ENCODE peak calls at places on chromosomes 3 and 15, in six cellular contexts. Q is fibroblast of lung; W is CD8-positive, alpha-beta memory T cell; E is Caco-2; N is cardiac muscle cell; R is cardiac fibroblast. B is an unnamed sample.
A peak's percentile ranks its signal among the peaks of the same experiment; 100 is the strongest.

GRCh38 chr3:4712109-4712508 is 219.0 kb downstream of the ITPR1 start:
- DNase-seq in E (no peak), W (no peak), Q (peak; percentile 98), R (peak; percentile 70), N (peak; percentile 76), B (peak; percentile 90)

GRCh38 chr3:172461530-172462138 is 13.4 kb upstream of the GHSR start:
- DNase-seq in N (peak; percentile 46), W (no peak), E (peak; percentile 24), R (peak; percentile 46), Q (peak; percentile 5), B (peak; percentile 42)

GRCh38 chr3:39144095-39144747 is 9.2 kb downstream of the CSRNP1 start:
- DNase-seq in E (no peak), W (no peak), N (no peak), R (no peak), Q (no peak), B (no peak)

GRCh38 chr3:153462550-153462949 is 300.5 kb downstream of the RAP2B start:
- DNase-seq in N (no peak), Q (no peak), R (no peak), E (no peak), W (no peak), B (no peak)

GRCh38 chr3:15667484-15667883 is 65.9 kb downstream of the BTD start:
- DNase-seq in Q (no peak), R (no peak), E (no peak), W (peak; percentile 38), N (no peak), B (no peak)

GRCh38 chr15:45328663-45329062 is 49.7 kb downstream of the GATM start:
- DNase-seq in W (no peak), N (no peak), Q (no peak), E (no peak), R (no peak), B (no peak)

GRCh38 chr3:190266915-190267290 is 55.3 kb downstream of the CLDN1 start:
- DNase-seq in N (no peak), R (peak; percentile 6), E (no peak), Q (no peak), W (no peak), B (peak; percentile 31)

GRCh38 chr3:14861031-14861430 is 42.3 kb downstream of the FGD5 start:
- DNase-seq in Q (no peak), E (no peak), R (peak; percentile 12), W (no peak), N (peak; percentile 30), B (no peak)

GRCh38 chr3:10242182-10243065 is 5.8 kb upstream of the TATDN2 start:
- DNase-seq in W (peak; percentile 64), E (no peak), Q (peak; percentile 86), R (peak; percentile 34), N (peak; percentile 82), B (peak; percentile 33)

GRCh38 chr15:91022832-91023129 is 387 bp upstream of the VPS33B start:
- DNase-seq in Q (no peak), E (no peak), W (no peak), R (no peak), N (no peak), B (no peak)

GRCh38 chr3:153513236-153513635 is 351.2 kb downstream of the RAP2B start:
- DNase-seq in E (peak; percentile 9), W (no peak), N (peak; percentile 13), Q (no peak), R (peak; percentile 12), B (peak; percentile 23)

GRCh38 chr15:87597346-87598052 is 659.0 kb downstream of the NTRK3 start:
- DNase-seq in R (peak; percentile 46), N (peak; percentile 50), E (no peak), Q (no peak), W (no peak), B (no peak)

GRCh38 chr15:66880380-66881155 is 178.5 kb downstream of the SMAD6 start:
- DNase-seq in R (no peak), W (no peak), E (no peak), N (no peak), Q (no peak), B (no peak)

GRCh38 chr3:122318620-122319019 is 6.4 kb upstream of the CSTA start:
- DNase-seq in Q (peak; percentile 22), E (no peak), R (no peak), N (no peak), W (no peak), B (no peak)

GRCh38 chr15:60875681-60876080 is 353.4 kb downstream of the RORA start:
- DNase-seq in Q (no peak), N (no peak), W (no peak), E (no peak), R (no peak), B (no peak)

GRCh38 chr3:69088033-69088432 is 3.3 kb downstream of the ARL6IP5 start:
- DNase-seq in E (no peak), W (no peak), Q (peak; percentile 63), R (peak; percentile 38), N (peak; percentile 47), B (peak; percentile 73)

GRCh38 chr3:140708815-140709214 is 31.0 kb downstream of the TRIM42 start:
- DNase-seq in Q (no peak), W (no peak), N (no peak), E (no peak), R (no peak), B (peak; percentile 18)

GRCh38 chr15:40878785-40879184 is 4.8 kb upstream of the RHOV start:
- DNase-seq in E (no peak), Q (peak; percentile 64), R (no peak), W (no peak), N (no peak), B (peak; percentile 24)

GRCh38 chr15:99123706-99124451 is 19.0 kb downstream of the SYNM start:
- DNase-seq in E (peak; percentile 15), N (peak; percentile 93), R (peak; percentile 93), Q (peak; percentile 95), W (no peak), B (peak; percentile 97)
- H3K4me3 ChIP-seq in E (no peak overlapping the region), N (no peak overlapping the region), R (peak overlapping the region; percentile 32), Q (peak overlapping the region; percentile 24), W (no peak overlapping the region), B (peak overlapping the region; percentile 27)

GRCh38 chr3:129686941-129687340 is 80.5 kb upstream of the PLXND1 start:
- DNase-seq in N (no peak), Q (peak; percentile 19), R (no peak), W (no peak), E (peak; percentile 32), B (no peak)
- H3K4me3 ChIP-seq in N (no peak overlapping the region), Q (no peak overlapping the region), R (no peak overlapping the region), W (no peak overlapping the region), E (no peak overlapping the region), B (no peak overlapping the region)

GRCh38 chr3:120155108-120155507 is 60.9 kb upstream of the GSK3B start:
- DNase-seq in Q (no peak), N (no peak), R (no peak), E (no peak), W (no peak), B (no peak)

GRCh38 chr3:120157113-120157512 is 62.9 kb upstream of the GSK3B start:
- DNase-seq in W (no peak), E (no peak), R (no peak), Q (no peak), N (no peak), B (no peak)

GRCh38 chr3:120157681-120158080 is 63.4 kb upstream of the GSK3B start:
- DNase-seq in W (no peak), E (no peak), R (no peak), Q (no peak), N (no peak), B (no peak)

GRCh38 chr3:120151796-120152195 is 57.5 kb upstream of the GSK3B start:
- DNase-seq in E (no peak), N (no peak), W (no peak), R (no peak), Q (no peak), B (no peak)

GRCh38 chr3:120153294-120153693 is 59.0 kb upstream of the GSK3B start:
- DNase-seq in E (no peak), R (peak; percentile 82), W (no peak), Q (peak; percentile 84), N (peak; percentile 79), B (peak; percentile 89)
- H3K4me3 ChIP-seq in E (no peak overlapping the region), R (no peak overlapping the region), W (no peak overlapping the region), Q (no peak overlapping the region), N (no peak overlapping the region), B (no peak overlapping the region)

GRCh38 chr3:171039674-171040073 is 13.2 kb upstream of the SLC2A2 start:
- DNase-seq in N (peak; percentile 35), E (no peak), W (no peak), Q (no peak), R (peak; percentile 50), B (no peak)

GRCh38 chr3:171038342-171038741 is 11.8 kb upstream of the SLC2A2 start:
- DNase-seq in Q (no peak), R (peak; percentile 41), E (no peak), N (peak; percentile 39), W (no peak), B (no peak)
- H3K4me3 ChIP-seq in Q (no peak overlapping the region), R (no peak overlapping the region), E (no peak overlapping the region), N (no peak overlapping the region), W (no peak overlapping the region), B (no peak overlapping the region)

DNA sequence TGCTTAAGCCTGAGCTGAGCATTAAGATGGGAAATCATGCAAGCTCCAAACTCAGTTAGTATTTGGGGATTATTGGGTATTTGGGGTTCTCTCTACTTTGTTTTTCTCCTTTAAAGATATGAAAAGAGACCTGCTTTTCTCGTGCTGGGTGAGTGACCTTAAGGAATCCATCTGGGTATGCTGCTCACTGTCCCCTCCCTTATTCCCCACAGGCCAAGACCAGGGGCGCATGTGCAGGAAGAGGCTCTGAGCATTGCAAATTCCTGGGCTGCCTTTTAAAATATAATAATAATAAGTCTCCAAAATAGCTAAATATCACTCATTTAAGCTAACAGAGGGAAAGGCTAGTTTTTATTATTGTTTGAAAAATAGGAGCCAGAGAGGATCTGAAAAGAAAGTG is 75.4 kb upstream of the HACD2 start:
- DNase-seq in R (no peak), W (no peak), Q (peak; percentile 39), E (no peak), N (no peak), B (no peak)
- H3K4me3 ChIP-seq in R (no peak overlapping the region), W (no peak overlapping the region), Q (no peak overlapping the region), E (no peak overlapping the region), N (no peak overlapping the region), B (no peak overlapping the region)

GRCh38 chr3:158103956-158104338 is 2.3 kb downstream of the SHOX2 start:
- DNase-seq in Q (no peak), R (no peak), W (no peak), N (no peak), E (no peak), B (peak; percentile 12)

GRCh38 chr3:158102219-158102612 is 4.0 kb downstream of the SHOX2 start:
- DNase-seq in N (no peak), E (no peak), R (no peak), Q (no peak), W (no peak), B (no peak)

GRCh38 chr3:158103131-158103955 is 2.9 kb downstream of the SHOX2 start:
- DNase-seq in N (no peak), R (peak; percentile 46), E (no peak), Q (no peak), W (no peak), B (peak; percentile 61)

GRCh38 chr3:158101330-158102218 is 4.6 kb downstream of the SHOX2 start:
- DNase-seq in E (no peak), W (no peak), R (no peak), N (no peak), Q (no peak), B (no peak)

GRCh38 chr3:158102660-158103085 is 3.5 kb downstream of the SHOX2 start:
- DNase-seq in R (no peak), W (no peak), Q (no peak), N (no peak), E (no peak), B (peak; percentile 6)
- H3K4me3 ChIP-seq in R (no peak overlapping the region), W (no peak overlapping the region), Q (no peak overlapping the region), N (no peak overlapping the region), E (no peak overlapping the region), B (peak overlapping the region; percentile 55)

B was measured in fibroblast of mammary gland.